ENCODE peak calls at places on chromosomes 6 and 20, in nine cellular contexts. One of them, this sample, is unnamed.

GRCh38 chr6:34246563-34247391 is 2.0 kb downstream of the SMIM29 start:
- DNase-seq in adrenal gland: no peak
- DNase-seq in neuronal stem cell: no peak
- DNase-seq in IMR-90: peak; percentile 46
- DNase-seq in uterus: no peak
- DNase-seq in left lung: no peak
- DNase-seq in transverse colon: no peak
- DNase-seq in astrocyte: no peak
- DNase-seq in pancreas: peak; percentile 60
- DNase-seq in this sample: no peak

GRCh38 chr20:17887331-17888030 is 81.1 kb downstream of the SNX5 start:
- DNase-seq in left lung: peak; percentile 25
- DNase-seq in uterus: no peak
- DNase-seq in neuronal stem cell: no peak
- DNase-seq in astrocyte: no peak
- DNase-seq in pancreas: no peak
- DNase-seq in transverse colon: peak; percentile 55
- DNase-seq in IMR-90: no peak
- DNase-seq in adrenal gland: no peak
- DNase-seq in this sample: no peak

GRCh38 chr20:41005361-41005729 is 23.3 kb upstream of the TOP1 start:
- DNase-seq in neuronal stem cell: no peak
- DNase-seq in IMR-90: peak; percentile 98
- DNase-seq in uterus: peak; percentile 91
- DNase-seq in transverse colon: peak; percentile 87
- DNase-seq in left lung: peak; percentile 80
- DNase-seq in astrocyte: peak; percentile 93
- DNase-seq in pancreas: no peak
- DNase-seq in adrenal gland: peak; percentile 89
- DNase-seq in this sample: peak; percentile 73

GRCh38 chr20:50308513-50309279 is 118.1 kb downstream of the CEBPB start:
- DNase-seq in transverse colon: peak; percentile 78
- DNase-seq in left lung: peak; percentile 94
- DNase-seq in IMR-90: peak; percentile 100
- DNase-seq in uterus: peak; percentile 96
- DNase-seq in adrenal gland: peak; percentile 98
- DNase-seq in pancreas: peak; percentile 79
- DNase-seq in astrocyte: peak; percentile 98
- DNase-seq in neuronal stem cell: no peak
- DNase-seq in this sample: peak; percentile 97

GRCh38 chr20:31711416-31712111 is 11.1 kb downstream of the BCL2L1 start:
- DNase-seq in neuronal stem cell: no peak
- DNase-seq in astrocyte: no peak
- DNase-seq in pancreas: no peak
- DNase-seq in transverse colon: no peak
- DNase-seq in uterus: no peak
- DNase-seq in adrenal gland: no peak
- DNase-seq in IMR-90: no peak
- DNase-seq in left lung: no peak
- DNase-seq in this sample: no peak

GRCh38 chr6:107634147-107635057 is 144.5 kb downstream of the SOBP start:
- DNase-seq in neuronal stem cell: no peak
- DNase-seq in uterus: no peak
- DNase-seq in adrenal gland: no peak
- DNase-seq in astrocyte: no peak
- DNase-seq in IMR-90: no peak
- DNase-seq in left lung: no peak
- DNase-seq in pancreas: peak; percentile 60
- DNase-seq in transverse colon: no peak
- DNase-seq in this sample: no peak

GRCh38 chr20:48286571-48287551 is 501.6 kb upstream of the SULF2 start:
- DNase-seq in left lung: no peak
- DNase-seq in astrocyte: no peak
- DNase-seq in pancreas: no peak
- DNase-seq in neuronal stem cell: no peak
- DNase-seq in adrenal gland: peak; percentile 47
- DNase-seq in IMR-90: no peak
- DNase-seq in transverse colon: no peak
- DNase-seq in uterus: peak; percentile 30
- DNase-seq in this sample: no peak

GRCh38 chr6:156862711-156863110 is 85.5 kb downstream of the ARID1B start:
- DNase-seq in pancreas: no peak
- DNase-seq in transverse colon: no peak
- DNase-seq in IMR-90: no peak
- DNase-seq in adrenal gland: no peak
- DNase-seq in neuronal stem cell: no peak
- DNase-seq in uterus: no peak
- DNase-seq in astrocyte: no peak
- DNase-seq in left lung: no peak
- DNase-seq in this sample: no peak

GRCh38 chr20:38825901-38826625 is 20.6 kb downstream of the PPP1R16B start:
- DNase-seq in uterus: no peak
- DNase-seq in astrocyte: peak; percentile 76
- DNase-seq in neuronal stem cell: peak; percentile 21
- DNase-seq in left lung: no peak
- DNase-seq in transverse colon: no peak
- DNase-seq in IMR-90: peak; percentile 67
- DNase-seq in adrenal gland: no peak
- DNase-seq in pancreas: no peak
- DNase-seq in this sample: no peak

GRCh38 chr6:74357329-74357728 is 661.3 kb downstream of the CD109 start:
- DNase-seq in neuronal stem cell: no peak
- DNase-seq in left lung: no peak
- DNase-seq in transverse colon: no peak
- DNase-seq in astrocyte: peak; percentile 52
- DNase-seq in IMR-90: peak; percentile 46
- DNase-seq in uterus: no peak
- DNase-seq in adrenal gland: no peak
- DNase-seq in pancreas: no peak
- DNase-seq in this sample: no peak

GRCh38 chr6:159117031-159117430 is 52.2 kb upstream of the FNDC1 start:
- DNase-seq in adrenal gland: peak; percentile 92
- DNase-seq in left lung: no peak
- DNase-seq in IMR-90: peak; percentile 28
- DNase-seq in transverse colon: no peak
- DNase-seq in uterus: no peak
- DNase-seq in neuronal stem cell: no peak
- DNase-seq in pancreas: no peak
- DNase-seq in astrocyte: no peak
- DNase-seq in this sample: no peak

GRCh38 chr20:50112512-50113419 is at the start of gene UBE2V1:
- DNase-seq in pancreas: peak; percentile 95
- DNase-seq in left lung: peak; percentile 93
- DNase-seq in transverse colon: peak; percentile 92
- DNase-seq in astrocyte: peak; percentile 71
- DNase-seq in adrenal gland: peak; percentile 93
- DNase-seq in uterus: peak; percentile 86
- DNase-seq in IMR-90: peak; percentile 81
- DNase-seq in neuronal stem cell: peak; percentile 85
- DNase-seq in this sample: peak; percentile 95

GRCh38 chr6:32885698-32886286 is 31.8 kb downstream of the PSMB9 start:
- DNase-seq in neuronal stem cell: peak; percentile 36
- DNase-seq in adrenal gland: no peak
- DNase-seq in uterus: no peak
- DNase-seq in astrocyte: peak; percentile 49
- DNase-seq in IMR-90: peak; percentile 81
- DNase-seq in pancreas: no peak
- DNase-seq in transverse colon: no peak
- DNase-seq in left lung: no peak
- DNase-seq in this sample: no peak

DNA sequence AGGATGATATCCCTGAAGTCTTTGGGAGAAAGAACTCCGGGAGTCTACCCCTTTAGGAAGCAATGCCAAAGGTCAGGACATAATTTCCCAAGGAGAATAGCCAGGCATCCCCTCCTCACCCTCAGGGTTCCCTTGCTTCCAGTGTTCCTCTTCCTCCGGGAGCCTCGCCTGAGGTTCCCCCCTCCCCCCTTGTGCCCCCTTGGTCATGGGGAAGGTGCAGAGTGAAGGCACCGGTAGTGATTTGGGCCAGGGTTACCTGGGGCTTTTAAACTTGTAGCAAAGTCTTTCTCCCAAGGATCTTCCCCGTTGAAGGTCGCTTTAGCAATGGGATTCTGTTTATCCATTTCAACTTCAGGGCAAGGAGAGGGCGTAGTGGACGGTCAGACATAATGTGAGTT is 1.2 kb downstream of the ISM1 start:
- DNase-seq in left lung: no peak
- DNase-seq in astrocyte: no peak
- DNase-seq in neuronal stem cell: no peak
- DNase-seq in uterus: no peak
- DNase-seq in IMR-90: no peak
- DNase-seq in pancreas: no peak
- DNase-seq in transverse colon: no peak
- DNase-seq in adrenal gland: no peak
- DNase-seq in this sample: no peak
- H3K4me3 ChIP-seq in left lung: peak overlapping the region; percentile 41
- H3K4me3 ChIP-seq in astrocyte: no peak overlapping the region
- H3K4me3 ChIP-seq in neuronal stem cell: no peak overlapping the region
- H3K4me3 ChIP-seq in uterus: no peak overlapping the region
- H3K4me3 ChIP-seq in IMR-90: no peak overlapping the region
- H3K4me3 ChIP-seq in pancreas: no peak overlapping the region
- H3K4me3 ChIP-seq in transverse colon: peak overlapping the region; percentile 43
- H3K4me3 ChIP-seq in adrenal gland: no peak overlapping the region
- H3K4me3 ChIP-seq in this sample: peak overlapping the region; percentile 54

GRCh38 chr6:149948011-149948410 is 6.2 kb downstream of the ULBP2 start:
- DNase-seq in pancreas: no peak
- DNase-seq in adrenal gland: no peak
- DNase-seq in transverse colon: no peak
- DNase-seq in uterus: no peak
- DNase-seq in neuronal stem cell: no peak
- DNase-seq in IMR-90: no peak
- DNase-seq in left lung: no peak
- DNase-seq in astrocyte: no peak
- DNase-seq in this sample: no peak
- H3K4me1 ChIP-seq in pancreas: no peaks in the 10 kb centered on the region
- H3K4me1 ChIP-seq in adrenal gland: no peaks in the 10 kb centered on the region
- H3K4me1 ChIP-seq in transverse colon: no peaks in the 10 kb centered on the region
- H3K4me1 ChIP-seq in uterus: no peaks in the 10 kb centered on the region
- H3K4me1 ChIP-seq in neuronal stem cell: no peaks in the 10 kb centered on the region
- H3K4me1 ChIP-seq in IMR-90: no peaks in the 10 kb centered on the region
- H3K4me1 ChIP-seq in left lung: no peaks in the 10 kb centered on the region
- H3K4me1 ChIP-seq in astrocyte: no peaks in the 10 kb centered on the region
- H3K4me1 ChIP-seq in this sample: no peaks in the 10 kb centered on the region

GRCh38 chr6:3735029-3735605 is 16.4 kb downstream of the PXDC1 start:
- DNase-seq in left lung: no peak
- DNase-seq in adrenal gland: no peak
- DNase-seq in neuronal stem cell: no peak
- DNase-seq in pancreas: no peak
- DNase-seq in uterus: no peak
- DNase-seq in astrocyte: no peak
- DNase-seq in transverse colon: no peak
- DNase-seq in IMR-90: no peak
- DNase-seq in this sample: no peak
- H3K27ac ChIP-seq in left lung: no peak overlapping the region
- H3K27ac ChIP-seq in adrenal gland: no peak overlapping the region
- H3K27ac ChIP-seq in neuronal stem cell: no peak overlapping the region
- H3K27ac ChIP-seq in pancreas: no peak overlapping the region
- H3K27ac ChIP-seq in uterus: no peak overlapping the region
- H3K27ac ChIP-seq in astrocyte: no peak overlapping the region
- H3K27ac ChIP-seq in transverse colon: no peak overlapping the region
- H3K27ac ChIP-seq in IMR-90: no peak overlapping the region
- H3K27ac ChIP-seq in this sample: no peak overlapping the region

GRCh38 chr6:144912474-144912873 is 627.3 kb downstream of the UTRN start:
- DNase-seq in neuronal stem cell: no peak
- DNase-seq in adrenal gland: no peak
- DNase-seq in left lung: no peak
- DNase-seq in astrocyte: peak; percentile 90
- DNase-seq in transverse colon: no peak
- DNase-seq in IMR-90: peak; percentile 90
- DNase-seq in pancreas: no peak
- DNase-seq in uterus: no peak
- DNase-seq in this sample: no peak
- H3K4me3 ChIP-seq in neuronal stem cell: no peak overlapping the region
- H3K4me3 ChIP-seq in adrenal gland: no peak overlapping the region
- H3K4me3 ChIP-seq in left lung: no peak overlapping the region
- H3K4me3 ChIP-seq in astrocyte: no peak overlapping the region
- H3K4me3 ChIP-seq in transverse colon: no peak overlapping the region
- H3K4me3 ChIP-seq in IMR-90: no peak overlapping the region
- H3K4me3 ChIP-seq in pancreas: no peak overlapping the region
- H3K4me3 ChIP-seq in uterus: no peak overlapping the region
- H3K4me3 ChIP-seq in this sample: no peak overlapping the region

GRCh38 chr6:160999508-160999907 is 7.9 kb downstream of the MAP3K4 start:
- DNase-seq in pancreas: no peak
- DNase-seq in uterus: no peak
- DNase-seq in astrocyte: no peak
- DNase-seq in left lung: no peak
- DNase-seq in neuronal stem cell: no peak
- DNase-seq in IMR-90: no peak
- DNase-seq in adrenal gland: no peak
- DNase-seq in transverse colon: no peak
- DNase-seq in this sample: no peak

GRCh38 chr6:160998217-160998616 is 6.6 kb downstream of the MAP3K4 start:
- DNase-seq in adrenal gland: no peak
- DNase-seq in left lung: no peak
- DNase-seq in transverse colon: no peak
- DNase-seq in IMR-90: no peak
- DNase-seq in uterus: no peak
- DNase-seq in pancreas: no peak
- DNase-seq in neuronal stem cell: no peak
- DNase-seq in astrocyte: no peak
- DNase-seq in this sample: no peak

GRCh38 chr6:160992323-160993314 is 1.1 kb downstream of the MAP3K4 start:
- DNase-seq in left lung: peak; percentile 48
- DNase-seq in neuronal stem cell: peak; percentile 51
- DNase-seq in transverse colon: peak; percentile 51
- DNase-seq in pancreas: no peak
- DNase-seq in IMR-90: peak; percentile 70
- DNase-seq in adrenal gland: peak; percentile 57
- DNase-seq in astrocyte: peak; percentile 67
- DNase-seq in uterus: peak; percentile 60
- DNase-seq in this sample: no peak

GRCh38 chr6:160995271-160995670 is 3.7 kb downstream of the MAP3K4 start:
- DNase-seq in adrenal gland: no peak
- DNase-seq in transverse colon: no peak
- DNase-seq in left lung: no peak
- DNase-seq in IMR-90: no peak
- DNase-seq in uterus: no peak
- DNase-seq in pancreas: no peak
- DNase-seq in neuronal stem cell: no peak
- DNase-seq in astrocyte: no peak
- DNase-seq in this sample: no peak

GRCh38 chr6:160996316-160996715 is 4.7 kb downstream of the MAP3K4 start:
- DNase-seq in astrocyte: peak; percentile 27
- DNase-seq in pancreas: no peak
- DNase-seq in left lung: no peak
- DNase-seq in adrenal gland: no peak
- DNase-seq in IMR-90: no peak
- DNase-seq in neuronal stem cell: no peak
- DNase-seq in transverse colon: no peak
- DNase-seq in uterus: no peak
- DNase-seq in this sample: no peak
- H3K4me1 ChIP-seq in astrocyte: peaks cover 9% of the 10 kb centered on the region
- H3K4me1 ChIP-seq in pancreas: peaks cover 14% of the 10 kb centered on the region
- H3K4me1 ChIP-seq in left lung: peaks cover 36% of the 10 kb centered on the region
- H3K4me1 ChIP-seq in adrenal gland: peaks cover 12% of the 10 kb centered on the region
- H3K4me1 ChIP-seq in IMR-90: no peaks in the 10 kb centered on the region
- H3K4me1 ChIP-seq in neuronal stem cell: peaks cover 2% of the 10 kb centered on the region
- H3K4me1 ChIP-seq in transverse colon: peaks cover 28% of the 10 kb centered on the region
- H3K4me1 ChIP-seq in uterus: no peaks in the 10 kb centered on the region
- H3K4me1 ChIP-seq in this sample: no peaks in the 10 kb centered on the region

This sample was measured in right lobe of liver.